ENCODE peak calls at places on chromosomes 6 and 20, in eight cellular contexts. One of them, this sample, is unnamed.

GRCh38 chr6:112680076-112680475 is 332.9 kb downstream of the RFPL4B start:
- DNase-seq in NK-92 treated with Interleukin-12 subunit alpha and Interleukin-12 subunit beta, amount 100 ng/mL, for 24 hours: no peak
- DNase-seq in activated T-helper 1 cell treated with anti-CD3 and anti-CD28 coated beads, Interleukin-2, amount 50 U/mL, for 16 hours: no peak
- DNase-seq in choroid plexus epithelial cell: peak
- DNase-seq in NCI-H774: no peak
- DNase-seq in activated naive CD8-positive, alpha-beta T cell treated with anti-CD3 and anti-CD28 coated beads, Interleukin-2, amount 50 U/mL, for 24 hours: no peak
- DNase-seq in stimulated activated CD4-positive, alpha-beta T cell treated with anti-CD3 and anti-CD28 coated beads, Interleukin-15, amount 100 ng/mL, for 1 hour: no peak
- DNase-seq in fibroblast of villous mesenchyme: no peak
- DNase-seq in this sample: no peak

GRCh38 chr6:105116150-105116549 is 63.7 kb downstream of the POPDC3 start:
- DNase-seq in NK-92 treated with Interleukin-12 subunit alpha and Interleukin-12 subunit beta, amount 100 ng/mL, for 24 hours: no peak
- DNase-seq in activated T-helper 1 cell treated with anti-CD3 and anti-CD28 coated beads, Interleukin-2, amount 50 U/mL, for 16 hours: no peak
- DNase-seq in choroid plexus epithelial cell: no peak
- DNase-seq in NCI-H774: no peak
- DNase-seq in activated naive CD8-positive, alpha-beta T cell treated with anti-CD3 and anti-CD28 coated beads, Interleukin-2, amount 50 U/mL, for 24 hours: no peak
- DNase-seq in stimulated activated CD4-positive, alpha-beta T cell treated with anti-CD3 and anti-CD28 coated beads, Interleukin-15, amount 100 ng/mL, for 1 hour: no peak
- DNase-seq in fibroblast of villous mesenchyme: no peak
- DNase-seq in this sample: no peak

GRCh38 chr6:80553071-80553740 is 446.7 kb downstream of the BCKDHB start:
- DNase-seq in NK-92 treated with Interleukin-12 subunit alpha and Interleukin-12 subunit beta, amount 100 ng/mL, for 24 hours: no peak
- DNase-seq in activated T-helper 1 cell treated with anti-CD3 and anti-CD28 coated beads, Interleukin-2, amount 50 U/mL, for 16 hours: no peak
- DNase-seq in choroid plexus epithelial cell: peak
- DNase-seq in NCI-H774: no peak
- DNase-seq in activated naive CD8-positive, alpha-beta T cell treated with anti-CD3 and anti-CD28 coated beads, Interleukin-2, amount 50 U/mL, for 24 hours: no peak
- DNase-seq in stimulated activated CD4-positive, alpha-beta T cell treated with anti-CD3 and anti-CD28 coated beads, Interleukin-15, amount 100 ng/mL, for 1 hour: no peak
- DNase-seq in fibroblast of villous mesenchyme: no peak
- DNase-seq in this sample: no peak

GRCh38 chr6:149990109-149990671 is 26.4 kb downstream of the ULBP1 start:
- DNase-seq in NK-92 treated with Interleukin-12 subunit alpha and Interleukin-12 subunit beta, amount 100 ng/mL, for 24 hours: no peak
- DNase-seq in activated T-helper 1 cell treated with anti-CD3 and anti-CD28 coated beads, Interleukin-2, amount 50 U/mL, for 16 hours: no peak
- DNase-seq in choroid plexus epithelial cell: no peak
- DNase-seq in NCI-H774: no peak
- DNase-seq in activated naive CD8-positive, alpha-beta T cell treated with anti-CD3 and anti-CD28 coated beads, Interleukin-2, amount 50 U/mL, for 24 hours: no peak
- DNase-seq in stimulated activated CD4-positive, alpha-beta T cell treated with anti-CD3 and anti-CD28 coated beads, Interleukin-15, amount 100 ng/mL, for 1 hour: no peak
- DNase-seq in fibroblast of villous mesenchyme: no peak
- DNase-seq in this sample: no peak

GRCh38 chr20:62743777-62744317 is 35.2 kb downstream of the NTSR1 start:
- DNase-seq in NK-92 treated with Interleukin-12 subunit alpha and Interleukin-12 subunit beta, amount 100 ng/mL, for 24 hours: no peak
- DNase-seq in activated T-helper 1 cell treated with anti-CD3 and anti-CD28 coated beads, Interleukin-2, amount 50 U/mL, for 16 hours: no peak
- DNase-seq in choroid plexus epithelial cell: no peak
- DNase-seq in NCI-H774: no peak
- DNase-seq in activated naive CD8-positive, alpha-beta T cell treated with anti-CD3 and anti-CD28 coated beads, Interleukin-2, amount 50 U/mL, for 24 hours: no peak
- DNase-seq in stimulated activated CD4-positive, alpha-beta T cell treated with anti-CD3 and anti-CD28 coated beads, Interleukin-15, amount 100 ng/mL, for 1 hour: no peak
- DNase-seq in fibroblast of villous mesenchyme: no peak
- DNase-seq in this sample: no peak

GRCh38 chr6:166633732-166634535 is 6.9 kb upstream of the RPS6KA2 start:
- DNase-seq in NK-92 treated with Interleukin-12 subunit alpha and Interleukin-12 subunit beta, amount 100 ng/mL, for 24 hours: no peak
- DNase-seq in activated T-helper 1 cell treated with anti-CD3 and anti-CD28 coated beads, Interleukin-2, amount 50 U/mL, for 16 hours: no peak
- DNase-seq in choroid plexus epithelial cell: no peak
- DNase-seq in NCI-H774: peak
- DNase-seq in activated naive CD8-positive, alpha-beta T cell treated with anti-CD3 and anti-CD28 coated beads, Interleukin-2, amount 50 U/mL, for 24 hours: no peak
- DNase-seq in stimulated activated CD4-positive, alpha-beta T cell treated with anti-CD3 and anti-CD28 coated beads, Interleukin-15, amount 100 ng/mL, for 1 hour: no peak
- DNase-seq in fibroblast of villous mesenchyme: no peak
- DNase-seq in this sample: no peak

GRCh38 chr6:24721461-24722215 is 2.7 kb upstream of the C6orf62 start:
- DNase-seq in NK-92 treated with Interleukin-12 subunit alpha and Interleukin-12 subunit beta, amount 100 ng/mL, for 24 hours: peak
- DNase-seq in activated T-helper 1 cell treated with anti-CD3 and anti-CD28 coated beads, Interleukin-2, amount 50 U/mL, for 16 hours: no peak
- DNase-seq in choroid plexus epithelial cell: no peak
- DNase-seq in NCI-H774: peak
- DNase-seq in activated naive CD8-positive, alpha-beta T cell treated with anti-CD3 and anti-CD28 coated beads, Interleukin-2, amount 50 U/mL, for 24 hours: no peak
- DNase-seq in stimulated activated CD4-positive, alpha-beta T cell treated with anti-CD3 and anti-CD28 coated beads, Interleukin-15, amount 100 ng/mL, for 1 hour: no peak
- DNase-seq in fibroblast of villous mesenchyme: peak
- DNase-seq in this sample: peak

GRCh38 chr20:25012616-25013189 is 20.2 kb upstream of the APMAP start:
- DNase-seq in NK-92 treated with Interleukin-12 subunit alpha and Interleukin-12 subunit beta, amount 100 ng/mL, for 24 hours: no peak
- DNase-seq in activated T-helper 1 cell treated with anti-CD3 and anti-CD28 coated beads, Interleukin-2, amount 50 U/mL, for 16 hours: no peak
- DNase-seq in choroid plexus epithelial cell: no peak
- DNase-seq in NCI-H774: no peak
- DNase-seq in activated naive CD8-positive, alpha-beta T cell treated with anti-CD3 and anti-CD28 coated beads, Interleukin-2, amount 50 U/mL, for 24 hours: no peak
- DNase-seq in stimulated activated CD4-positive, alpha-beta T cell treated with anti-CD3 and anti-CD28 coated beads, Interleukin-15, amount 100 ng/mL, for 1 hour: no peak
- DNase-seq in fibroblast of villous mesenchyme: no peak
- DNase-seq in this sample: no peak

GRCh38 chr6:133764011-133764812 is 124.7 kb upstream of the TCF21 start:
- DNase-seq in NK-92 treated with Interleukin-12 subunit alpha and Interleukin-12 subunit beta, amount 100 ng/mL, for 24 hours: no peak
- DNase-seq in activated T-helper 1 cell treated with anti-CD3 and anti-CD28 coated beads, Interleukin-2, amount 50 U/mL, for 16 hours: no peak
- DNase-seq in choroid plexus epithelial cell: peak
- DNase-seq in NCI-H774: no peak
- DNase-seq in activated naive CD8-positive, alpha-beta T cell treated with anti-CD3 and anti-CD28 coated beads, Interleukin-2, amount 50 U/mL, for 24 hours: no peak
- DNase-seq in stimulated activated CD4-positive, alpha-beta T cell treated with anti-CD3 and anti-CD28 coated beads, Interleukin-15, amount 100 ng/mL, for 1 hour: no peak
- DNase-seq in fibroblast of villous mesenchyme: peak
- DNase-seq in this sample: no peak

GRCh38 chr6:106247293-106247692 is 78.3 kb downstream of the ATG5 start:
- DNase-seq in NK-92 treated with Interleukin-12 subunit alpha and Interleukin-12 subunit beta, amount 100 ng/mL, for 24 hours: no peak
- DNase-seq in activated T-helper 1 cell treated with anti-CD3 and anti-CD28 coated beads, Interleukin-2, amount 50 U/mL, for 16 hours: no peak
- DNase-seq in choroid plexus epithelial cell: peak
- DNase-seq in NCI-H774: no peak
- DNase-seq in activated naive CD8-positive, alpha-beta T cell treated with anti-CD3 and anti-CD28 coated beads, Interleukin-2, amount 50 U/mL, for 24 hours: no peak
- DNase-seq in stimulated activated CD4-positive, alpha-beta T cell treated with anti-CD3 and anti-CD28 coated beads, Interleukin-15, amount 100 ng/mL, for 1 hour: no peak
- DNase-seq in fibroblast of villous mesenchyme: no peak
- DNase-seq in this sample: no peak

GRCh38 chr20:45415822-45416637 is at the start of gene PIGT:
- DNase-seq in NK-92 treated with Interleukin-12 subunit alpha and Interleukin-12 subunit beta, amount 100 ng/mL, for 24 hours: peak
- DNase-seq in activated T-helper 1 cell treated with anti-CD3 and anti-CD28 coated beads, Interleukin-2, amount 50 U/mL, for 16 hours: peak
- DNase-seq in choroid plexus epithelial cell: peak
- DNase-seq in NCI-H774: peak
- DNase-seq in activated naive CD8-positive, alpha-beta T cell treated with anti-CD3 and anti-CD28 coated beads, Interleukin-2, amount 50 U/mL, for 24 hours: peak
- DNase-seq in stimulated activated CD4-positive, alpha-beta T cell treated with anti-CD3 and anti-CD28 coated beads, Interleukin-15, amount 100 ng/mL, for 1 hour: peak
- DNase-seq in fibroblast of villous mesenchyme: peak
- DNase-seq in this sample: peak

GRCh38 chr6:4568138-4568537 is 208.1 kb upstream of the CDYL start:
- DNase-seq in NK-92 treated with Interleukin-12 subunit alpha and Interleukin-12 subunit beta, amount 100 ng/mL, for 24 hours: no peak
- DNase-seq in activated T-helper 1 cell treated with anti-CD3 and anti-CD28 coated beads, Interleukin-2, amount 50 U/mL, for 16 hours: no peak
- DNase-seq in choroid plexus epithelial cell: no peak
- DNase-seq in NCI-H774: no peak
- DNase-seq in activated naive CD8-positive, alpha-beta T cell treated with anti-CD3 and anti-CD28 coated beads, Interleukin-2, amount 50 U/mL, for 24 hours: no peak
- DNase-seq in stimulated activated CD4-positive, alpha-beta T cell treated with anti-CD3 and anti-CD28 coated beads, Interleukin-15, amount 100 ng/mL, for 1 hour: no peak
- DNase-seq in fibroblast of villous mesenchyme: no peak
- DNase-seq in this sample: no peak

GRCh38 chr6:1390805-1391511 is 1.6 kb downstream of the FOXF2 start:
- DNase-seq in NK-92 treated with Interleukin-12 subunit alpha and Interleukin-12 subunit beta, amount 100 ng/mL, for 24 hours: no peak
- DNase-seq in activated T-helper 1 cell treated with anti-CD3 and anti-CD28 coated beads, Interleukin-2, amount 50 U/mL, for 16 hours: no peak
- DNase-seq in choroid plexus epithelial cell: peak
- DNase-seq in NCI-H774: no peak
- DNase-seq in activated naive CD8-positive, alpha-beta T cell treated with anti-CD3 and anti-CD28 coated beads, Interleukin-2, amount 50 U/mL, for 24 hours: no peak
- DNase-seq in stimulated activated CD4-positive, alpha-beta T cell treated with anti-CD3 and anti-CD28 coated beads, Interleukin-15, amount 100 ng/mL, for 1 hour: no peak
- DNase-seq in fibroblast of villous mesenchyme: peak
- DNase-seq in this sample: no peak

GRCh38 chr20:59805786-59806577 is 127.5 kb downstream of the SYCP2 start:
- DNase-seq in NK-92 treated with Interleukin-12 subunit alpha and Interleukin-12 subunit beta, amount 100 ng/mL, for 24 hours: no peak
- DNase-seq in activated T-helper 1 cell treated with anti-CD3 and anti-CD28 coated beads, Interleukin-2, amount 50 U/mL, for 16 hours: no peak
- DNase-seq in choroid plexus epithelial cell: no peak
- DNase-seq in NCI-H774: no peak
- DNase-seq in activated naive CD8-positive, alpha-beta T cell treated with anti-CD3 and anti-CD28 coated beads, Interleukin-2, amount 50 U/mL, for 24 hours: no peak
- DNase-seq in stimulated activated CD4-positive, alpha-beta T cell treated with anti-CD3 and anti-CD28 coated beads, Interleukin-15, amount 100 ng/mL, for 1 hour: no peak
- DNase-seq in fibroblast of villous mesenchyme: no peak
- DNase-seq in this sample: no peak

GRCh38 chr20:40323411-40323810 is 365.6 kb downstream of the MAFB start:
- DNase-seq in NK-92 treated with Interleukin-12 subunit alpha and Interleukin-12 subunit beta, amount 100 ng/mL, for 24 hours: no peak
- DNase-seq in activated T-helper 1 cell treated with anti-CD3 and anti-CD28 coated beads, Interleukin-2, amount 50 U/mL, for 16 hours: no peak
- DNase-seq in choroid plexus epithelial cell: peak
- DNase-seq in NCI-H774: no peak
- DNase-seq in activated naive CD8-positive, alpha-beta T cell treated with anti-CD3 and anti-CD28 coated beads, Interleukin-2, amount 50 U/mL, for 24 hours: no peak
- DNase-seq in stimulated activated CD4-positive, alpha-beta T cell treated with anti-CD3 and anti-CD28 coated beads, Interleukin-15, amount 100 ng/mL, for 1 hour: no peak
- DNase-seq in fibroblast of villous mesenchyme: no peak
- DNase-seq in this sample: no peak

GRCh38 chr6:49342410-49342809 is 120.6 kb downstream of the MMUT start:
- DNase-seq in NK-92 treated with Interleukin-12 subunit alpha and Interleukin-12 subunit beta, amount 100 ng/mL, for 24 hours: no peak
- DNase-seq in activated T-helper 1 cell treated with anti-CD3 and anti-CD28 coated beads, Interleukin-2, amount 50 U/mL, for 16 hours: no peak
- DNase-seq in choroid plexus epithelial cell: no peak
- DNase-seq in NCI-H774: peak
- DNase-seq in activated naive CD8-positive, alpha-beta T cell treated with anti-CD3 and anti-CD28 coated beads, Interleukin-2, amount 50 U/mL, for 24 hours: no peak
- DNase-seq in stimulated activated CD4-positive, alpha-beta T cell treated with anti-CD3 and anti-CD28 coated beads, Interleukin-15, amount 100 ng/mL, for 1 hour: no peak
- DNase-seq in fibroblast of villous mesenchyme: no peak
- DNase-seq in this sample: no peak

This sample was measured in NCI-H1930.